ENCODE peak calls at places on chromosomes 12 and 14, in six cellular contexts. V, U, C, Q, P and G are unnamed samples.

GRCh38 chr14:104865069-104865630 is at the start of gene CEP170B:
- DNase-seq in V (peak; percentile 81), U (no peak), C (no peak), Q (no peak), P (no peak), G (no peak)

GRCh38 chr12:11014234-11014633 is 8.2 kb downstream of the TAS2R19 start:
- DNase-seq in V (peak; percentile 7), U (no peak), C (no peak), Q (peak; percentile 2), P (no peak), G (no peak)

GRCh38 chr12:56955631-56956256 is 1.7 kb downstream of the RDH16 start:
- DNase-seq in V (peak; percentile 9), U (no peak), C (no peak), Q (peak; percentile 4), P (no peak), G (no peak)

GRCh38 chr12:46209914-46210834 is 58.7 kb downstream of the SLC38A1 start:
- DNase-seq in V (no peak), U (peak; percentile 12), C (no peak), Q (no peak), P (no peak), G (peak; percentile 70)

GRCh38 chr12:27667540-27667939 is 28.7 kb upstream of the REP15 start:
- DNase-seq in V (peak; percentile 97), U (no peak), C (no peak), Q (peak; percentile 96), P (no peak), G (no peak)

GRCh38 chr12:104384141-104384880 is 72.4 kb upstream of the CHST11 start:
- DNase-seq in V (no peak), U (no peak), C (no peak), Q (no peak), P (no peak), G (no peak)

GRCh38 chr14:54148251-54148650 is 191.6 kb upstream of the BMP4 start:
- DNase-seq in V (no peak), U (no peak), C (no peak), Q (no peak), P (no peak), G (no peak)

GRCh38 chr14:56172571-56172971 is 54.4 kb downstream of the PELI2 start:
- DNase-seq in V (peak; percentile 80), U (no peak), C (peak; percentile 52), Q (peak; percentile 67), P (no peak), G (no peak)

GRCh38 chr14:67704484-67705089 is 2.9 kb downstream of the RDH12 start:
- DNase-seq in V (peak; percentile 65), U (peak; percentile 84), C (no peak), Q (peak; percentile 37), P (peak; percentile 89), G (peak; percentile 74)

GRCh38 chr14:67270354-67270753 is 29.1 kb downstream of the PALS1 start:
- DNase-seq in V (peak; percentile 45), U (no peak), C (no peak), Q (no peak), P (peak; percentile 69), G (no peak)